ENCODE peak calls at places on chromosomes 12 and 14, in eight cellular contexts. One of them, this sample, is unnamed.

GRCh38 chr12:15644700-15645099 is 144.5 kb downstream of the EPS8 start:
- DNase-seq in T-helper 17 cell: no peak
- DNase-seq in left colon: no peak
- DNase-seq in stimulated activated CD8-positive, alpha-beta memory T cell treated with anti-CD3 and anti-CD28 coated beads, Interleukin-4, amount 100 ng/mL, for 24 hours: no peak
- DNase-seq in HTR-8/SVneo: no peak
- DNase-seq in ovary: no peak
- DNase-seq in cardiac fibroblast: no peak
- DNase-seq in NCI-H524 treated with DMSO at 0.1 percent for 48 hours: no peak
- DNase-seq in this sample: no peak

GRCh38 chr14:72962829-72963312 is 36.6 kb downstream of the DCAF4 start:
- DNase-seq in T-helper 17 cell: no peak
- DNase-seq in left colon: no peak
- DNase-seq in stimulated activated CD8-positive, alpha-beta memory T cell treated with anti-CD3 and anti-CD28 coated beads, Interleukin-4, amount 100 ng/mL, for 24 hours: no peak
- DNase-seq in HTR-8/SVneo: peak
- DNase-seq in ovary: no peak
- DNase-seq in cardiac fibroblast: peak
- DNase-seq in NCI-H524 treated with DMSO at 0.1 percent for 48 hours: peak
- DNase-seq in this sample: peak

GRCh38 chr12:58922849-58923248 is 2.5 kb upstream of the LRIG3 start:
- DNase-seq in T-helper 17 cell: no peak
- DNase-seq in left colon: no peak
- DNase-seq in stimulated activated CD8-positive, alpha-beta memory T cell treated with anti-CD3 and anti-CD28 coated beads, Interleukin-4, amount 100 ng/mL, for 24 hours: no peak
- DNase-seq in HTR-8/SVneo: no peak
- DNase-seq in ovary: no peak
- DNase-seq in cardiac fibroblast: peak
- DNase-seq in NCI-H524 treated with DMSO at 0.1 percent for 48 hours: no peak
- DNase-seq in this sample: no peak

GRCh38 chr12:63922446-63922845 is 77.9 kb downstream of the SRGAP1 start:
- DNase-seq in T-helper 17 cell: no peak
- DNase-seq in left colon: no peak
- DNase-seq in stimulated activated CD8-positive, alpha-beta memory T cell treated with anti-CD3 and anti-CD28 coated beads, Interleukin-4, amount 100 ng/mL, for 24 hours: no peak
- DNase-seq in HTR-8/SVneo: no peak
- DNase-seq in ovary: no peak
- DNase-seq in cardiac fibroblast: peak
- DNase-seq in NCI-H524 treated with DMSO at 0.1 percent for 48 hours: no peak
- DNase-seq in this sample: no peak

GRCh38 chr14:58647777-58648176 is 10.0 kb downstream of the DACT1 start:
- DNase-seq in T-helper 17 cell: no peak
- DNase-seq in left colon: no peak
- DNase-seq in stimulated activated CD8-positive, alpha-beta memory T cell treated with anti-CD3 and anti-CD28 coated beads, Interleukin-4, amount 100 ng/mL, for 24 hours: no peak
- DNase-seq in HTR-8/SVneo: no peak
- DNase-seq in ovary: no peak
- DNase-seq in cardiac fibroblast: no peak
- DNase-seq in NCI-H524 treated with DMSO at 0.1 percent for 48 hours: no peak
- DNase-seq in this sample: no peak

GRCh38 chr14:23361320-23361719 is 3.7 kb downstream of the EFS start:
- DNase-seq in T-helper 17 cell: no peak
- DNase-seq in left colon: no peak
- DNase-seq in stimulated activated CD8-positive, alpha-beta memory T cell treated with anti-CD3 and anti-CD28 coated beads, Interleukin-4, amount 100 ng/mL, for 24 hours: no peak
- DNase-seq in HTR-8/SVneo: no peak
- DNase-seq in ovary: no peak
- DNase-seq in cardiac fibroblast: peak
- DNase-seq in NCI-H524 treated with DMSO at 0.1 percent for 48 hours: no peak
- DNase-seq in this sample: no peak

GRCh38 chr14:38788060-38788459 is 315.0 kb downstream of the SEC23A start:
- DNase-seq in T-helper 17 cell: no peak
- DNase-seq in left colon: no peak
- DNase-seq in stimulated activated CD8-positive, alpha-beta memory T cell treated with anti-CD3 and anti-CD28 coated beads, Interleukin-4, amount 100 ng/mL, for 24 hours: no peak
- DNase-seq in HTR-8/SVneo: no peak
- DNase-seq in ovary: no peak
- DNase-seq in cardiac fibroblast: no peak
- DNase-seq in NCI-H524 treated with DMSO at 0.1 percent for 48 hours: no peak
- DNase-seq in this sample: no peak

GRCh38 chr12:30826276-30826675 is 71.5 kb upstream of the CAPRIN2 start:
- DNase-seq in T-helper 17 cell: no peak
- DNase-seq in left colon: no peak
- DNase-seq in stimulated activated CD8-positive, alpha-beta memory T cell treated with anti-CD3 and anti-CD28 coated beads, Interleukin-4, amount 100 ng/mL, for 24 hours: no peak
- DNase-seq in HTR-8/SVneo: no peak
- DNase-seq in ovary: no peak
- DNase-seq in cardiac fibroblast: no peak
- DNase-seq in NCI-H524 treated with DMSO at 0.1 percent for 48 hours: no peak
- DNase-seq in this sample: no peak

GRCh38 chr12:56315256-56315625 is 547 bp downstream of the CNPY2 start:
- DNase-seq in T-helper 17 cell: no peak
- DNase-seq in left colon: no peak
- DNase-seq in stimulated activated CD8-positive, alpha-beta memory T cell treated with anti-CD3 and anti-CD28 coated beads, Interleukin-4, amount 100 ng/mL, for 24 hours: no peak
- DNase-seq in HTR-8/SVneo: no peak
- DNase-seq in ovary: no peak
- DNase-seq in cardiac fibroblast: no peak
- DNase-seq in NCI-H524 treated with DMSO at 0.1 percent for 48 hours: no peak
- DNase-seq in this sample: peak

GRCh38 chr14:95226801-95227200 is 69.5 kb upstream of the DICER1 start:
- DNase-seq in T-helper 17 cell: no peak
- DNase-seq in left colon: no peak
- DNase-seq in stimulated activated CD8-positive, alpha-beta memory T cell treated with anti-CD3 and anti-CD28 coated beads, Interleukin-4, amount 100 ng/mL, for 24 hours: no peak
- DNase-seq in HTR-8/SVneo: no peak
- DNase-seq in ovary: no peak
- DNase-seq in cardiac fibroblast: no peak
- DNase-seq in NCI-H524 treated with DMSO at 0.1 percent for 48 hours: no peak
- DNase-seq in this sample: no peak

GRCh38 chr12:118137148-118137678 is 1.3 kb downstream of the PEBP1 start:
- DNase-seq in T-helper 17 cell: no peak
- DNase-seq in left colon: no peak
- DNase-seq in stimulated activated CD8-positive, alpha-beta memory T cell treated with anti-CD3 and anti-CD28 coated beads, Interleukin-4, amount 100 ng/mL, for 24 hours: no peak
- DNase-seq in HTR-8/SVneo: no peak
- DNase-seq in ovary: no peak
- DNase-seq in cardiac fibroblast: no peak
- DNase-seq in NCI-H524 treated with DMSO at 0.1 percent for 48 hours: no peak
- DNase-seq in this sample: no peak

GRCh38 chr12:130981156-130981789 is 27.6 kb downstream of the ADGRD1 start:
- DNase-seq in T-helper 17 cell: no peak
- DNase-seq in left colon: peak
- DNase-seq in stimulated activated CD8-positive, alpha-beta memory T cell treated with anti-CD3 and anti-CD28 coated beads, Interleukin-4, amount 100 ng/mL, for 24 hours: no peak
- DNase-seq in HTR-8/SVneo: no peak
- DNase-seq in ovary: no peak
- DNase-seq in cardiac fibroblast: no peak
- DNase-seq in NCI-H524 treated with DMSO at 0.1 percent for 48 hours: no peak
- DNase-seq in this sample: no peak

GRCh38 chr12:59595557-59596231 is at the start of gene SLC16A7:
- DNase-seq in T-helper 17 cell: peak
- DNase-seq in left colon: peak
- DNase-seq in stimulated activated CD8-positive, alpha-beta memory T cell treated with anti-CD3 and anti-CD28 coated beads, Interleukin-4, amount 100 ng/mL, for 24 hours: peak
- DNase-seq in HTR-8/SVneo: peak
- DNase-seq in ovary: peak
- DNase-seq in cardiac fibroblast: peak
- DNase-seq in NCI-H524 treated with DMSO at 0.1 percent for 48 hours: peak
- DNase-seq in this sample: peak

GRCh38 chr12:27237790-27238771 is 6.0 kb upstream of the STK38L start:
- DNase-seq in T-helper 17 cell: no peak
- DNase-seq in left colon: no peak
- DNase-seq in stimulated activated CD8-positive, alpha-beta memory T cell treated with anti-CD3 and anti-CD28 coated beads, Interleukin-4, amount 100 ng/mL, for 24 hours: no peak
- DNase-seq in HTR-8/SVneo: no peak
- DNase-seq in ovary: no peak
- DNase-seq in cardiac fibroblast: peak
- DNase-seq in NCI-H524 treated with DMSO at 0.1 percent for 48 hours: no peak
- DNase-seq in this sample: no peak

GRCh38 chr12:92105676-92106075 is 40.0 kb downstream of the BTG1 start:
- DNase-seq in T-helper 17 cell: no peak
- DNase-seq in left colon: no peak
- DNase-seq in stimulated activated CD8-positive, alpha-beta memory T cell treated with anti-CD3 and anti-CD28 coated beads, Interleukin-4, amount 100 ng/mL, for 24 hours: no peak
- DNase-seq in HTR-8/SVneo: no peak
- DNase-seq in ovary: no peak
- DNase-seq in cardiac fibroblast: no peak
- DNase-seq in NCI-H524 treated with DMSO at 0.1 percent for 48 hours: no peak
- DNase-seq in this sample: no peak

GRCh38 chr12:120093592-120094355 is 22.8 kb downstream of the RAB35 start:
- DNase-seq in T-helper 17 cell: no peak
- DNase-seq in left colon: no peak
- DNase-seq in stimulated activated CD8-positive, alpha-beta memory T cell treated with anti-CD3 and anti-CD28 coated beads, Interleukin-4, amount 100 ng/mL, for 24 hours: no peak
- DNase-seq in HTR-8/SVneo: no peak
- DNase-seq in ovary: no peak
- DNase-seq in cardiac fibroblast: no peak
- DNase-seq in NCI-H524 treated with DMSO at 0.1 percent for 48 hours: no peak
- DNase-seq in this sample: no peak

GRCh38 chr12:5210918-5211290 is 167.2 kb downstream of the KCNA5 start:
- DNase-seq in T-helper 17 cell: no peak
- DNase-seq in left colon: no peak
- DNase-seq in stimulated activated CD8-positive, alpha-beta memory T cell treated with anti-CD3 and anti-CD28 coated beads, Interleukin-4, amount 100 ng/mL, for 24 hours: no peak
- DNase-seq in HTR-8/SVneo: no peak
- DNase-seq in ovary: no peak
- DNase-seq in cardiac fibroblast: no peak
- DNase-seq in NCI-H524 treated with DMSO at 0.1 percent for 48 hours: no peak
- DNase-seq in this sample: no peak

GRCh38 chr14:95510804-95511203 is 5.6 kb downstream of the SYNE3 start:
- DNase-seq in T-helper 17 cell: no peak
- DNase-seq in left colon: no peak
- DNase-seq in stimulated activated CD8-positive, alpha-beta memory T cell treated with anti-CD3 and anti-CD28 coated beads, Interleukin-4, amount 100 ng/mL, for 24 hours: no peak
- DNase-seq in HTR-8/SVneo: no peak
- DNase-seq in ovary: no peak
- DNase-seq in cardiac fibroblast: no peak
- DNase-seq in NCI-H524 treated with DMSO at 0.1 percent for 48 hours: no peak
- DNase-seq in this sample: no peak

GRCh38 chr12:9331218-9331626 is 123.0 kb upstream of the PZP start:
- DNase-seq in T-helper 17 cell: peak
- DNase-seq in left colon: no peak
- DNase-seq in stimulated activated CD8-positive, alpha-beta memory T cell treated with anti-CD3 and anti-CD28 coated beads, Interleukin-4, amount 100 ng/mL, for 24 hours: peak
- DNase-seq in HTR-8/SVneo: peak
- DNase-seq in ovary: peak
- DNase-seq in cardiac fibroblast: peak
- DNase-seq in NCI-H524 treated with DMSO at 0.1 percent for 48 hours: no peak
- DNase-seq in this sample: peak

GRCh38 chr14:63387691-63388090 is 69.0 kb upstream of the GPHB5 start:
- DNase-seq in T-helper 17 cell: no peak
- DNase-seq in left colon: no peak
- DNase-seq in stimulated activated CD8-positive, alpha-beta memory T cell treated with anti-CD3 and anti-CD28 coated beads, Interleukin-4, amount 100 ng/mL, for 24 hours: no peak
- DNase-seq in HTR-8/SVneo: no peak
- DNase-seq in ovary: no peak
- DNase-seq in cardiac fibroblast: no peak
- DNase-seq in NCI-H524 treated with DMSO at 0.1 percent for 48 hours: no peak
- DNase-seq in this sample: no peak

GRCh38 chr12:67271976-67272375 is 2.8 kb downstream of the CAND1 start:
- DNase-seq in T-helper 17 cell: no peak
- DNase-seq in left colon: no peak
- DNase-seq in stimulated activated CD8-positive, alpha-beta memory T cell treated with anti-CD3 and anti-CD28 coated beads, Interleukin-4, amount 100 ng/mL, for 24 hours: no peak
- DNase-seq in HTR-8/SVneo: no peak
- DNase-seq in ovary: no peak
- DNase-seq in cardiac fibroblast: peak
- DNase-seq in NCI-H524 treated with DMSO at 0.1 percent for 48 hours: no peak
- DNase-seq in this sample: no peak

GRCh38 chr12:84128117-84128991 is 784.2 kb downstream of the SLC6A15 start:
- DNase-seq in T-helper 17 cell: no peak
- DNase-seq in left colon: no peak
- DNase-seq in stimulated activated CD8-positive, alpha-beta memory T cell treated with anti-CD3 and anti-CD28 coated beads, Interleukin-4, amount 100 ng/mL, for 24 hours: no peak
- DNase-seq in HTR-8/SVneo: no peak
- DNase-seq in ovary: no peak
- DNase-seq in cardiac fibroblast: no peak
- DNase-seq in NCI-H524 treated with DMSO at 0.1 percent for 48 hours: peak
- DNase-seq in this sample: no peak

GRCh38 chr14:92441751-92442477 is 71.7 kb upstream of the RIN3 start:
- DNase-seq in T-helper 17 cell: no peak
- DNase-seq in left colon: no peak
- DNase-seq in stimulated activated CD8-positive, alpha-beta memory T cell treated with anti-CD3 and anti-CD28 coated beads, Interleukin-4, amount 100 ng/mL, for 24 hours: no peak
- DNase-seq in HTR-8/SVneo: no peak
- DNase-seq in ovary: no peak
- DNase-seq in cardiac fibroblast: no peak
- DNase-seq in NCI-H524 treated with DMSO at 0.1 percent for 48 hours: no peak
- DNase-seq in this sample: no peak

GRCh38 chr12:724194-724855 is 28.1 kb upstream of the WNK1 start:
- DNase-seq in T-helper 17 cell: peak
- DNase-seq in left colon: no peak
- DNase-seq in stimulated activated CD8-positive, alpha-beta memory T cell treated with anti-CD3 and anti-CD28 coated beads, Interleukin-4, amount 100 ng/mL, for 24 hours: no peak
- DNase-seq in HTR-8/SVneo: no peak
- DNase-seq in ovary: no peak
- DNase-seq in cardiac fibroblast: no peak
- DNase-seq in NCI-H524 treated with DMSO at 0.1 percent for 48 hours: no peak
- DNase-seq in this sample: no peak

GRCh38 chr14:92022036-92022435 is 17.8 kb downstream of the TRIP11 start:
- DNase-seq in T-helper 17 cell: no peak
- DNase-seq in left colon: no peak
- DNase-seq in stimulated activated CD8-positive, alpha-beta memory T cell treated with anti-CD3 and anti-CD28 coated beads, Interleukin-4, amount 100 ng/mL, for 24 hours: no peak
- DNase-seq in HTR-8/SVneo: no peak
- DNase-seq in ovary: no peak
- DNase-seq in cardiac fibroblast: no peak
- DNase-seq in NCI-H524 treated with DMSO at 0.1 percent for 48 hours: no peak
- DNase-seq in this sample: no peak

GRCh38 chr12:123713398-123714301 is 1.5 kb downstream of the ATP6V0A2 start:
- DNase-seq in T-helper 17 cell: no peak
- DNase-seq in left colon: peak
- DNase-seq in stimulated activated CD8-positive, alpha-beta memory T cell treated with anti-CD3 and anti-CD28 coated beads, Interleukin-4, amount 100 ng/mL, for 24 hours: no peak
- DNase-seq in HTR-8/SVneo: no peak
- DNase-seq in ovary: no peak
- DNase-seq in cardiac fibroblast: peak
- DNase-seq in NCI-H524 treated with DMSO at 0.1 percent for 48 hours: no peak
- DNase-seq in this sample: peak

GRCh38 chr12:15423629-15424028 is 101.3 kb downstream of the PTPRO start:
- DNase-seq in T-helper 17 cell: no peak
- DNase-seq in left colon: no peak
- DNase-seq in stimulated activated CD8-positive, alpha-beta memory T cell treated with anti-CD3 and anti-CD28 coated beads, Interleukin-4, amount 100 ng/mL, for 24 hours: no peak
- DNase-seq in HTR-8/SVneo: no peak
- DNase-seq in ovary: no peak
- DNase-seq in cardiac fibroblast: no peak
- DNase-seq in NCI-H524 treated with DMSO at 0.1 percent for 48 hours: no peak
- DNase-seq in this sample: no peak

GRCh38 chr12:62730649-62731377 is 204.1 kb downstream of the PPM1H start:
- DNase-seq in T-helper 17 cell: no peak
- DNase-seq in left colon: no peak
- DNase-seq in stimulated activated CD8-positive, alpha-beta memory T cell treated with anti-CD3 and anti-CD28 coated beads, Interleukin-4, amount 100 ng/mL, for 24 hours: no peak
- DNase-seq in HTR-8/SVneo: peak
- DNase-seq in ovary: no peak
- DNase-seq in cardiac fibroblast: peak
- DNase-seq in NCI-H524 treated with DMSO at 0.1 percent for 48 hours: no peak
- DNase-seq in this sample: no peak

GRCh38 chr14:45089813-45090212 is 5.9 kb downstream of the PRPF39 start:
- DNase-seq in T-helper 17 cell: no peak
- DNase-seq in left colon: no peak
- DNase-seq in stimulated activated CD8-positive, alpha-beta memory T cell treated with anti-CD3 and anti-CD28 coated beads, Interleukin-4, amount 100 ng/mL, for 24 hours: no peak
- DNase-seq in HTR-8/SVneo: no peak
- DNase-seq in ovary: no peak
- DNase-seq in cardiac fibroblast: no peak
- DNase-seq in NCI-H524 treated with DMSO at 0.1 percent for 48 hours: no peak
- DNase-seq in this sample: no peak

GRCh38 chr14:35403085-35403396 is 1.5 kb downstream of the NFKBIA start:
- DNase-seq in T-helper 17 cell: no peak
- DNase-seq in left colon: no peak
- DNase-seq in stimulated activated CD8-positive, alpha-beta memory T cell treated with anti-CD3 and anti-CD28 coated beads, Interleukin-4, amount 100 ng/mL, for 24 hours: peak
- DNase-seq in HTR-8/SVneo: no peak
- DNase-seq in ovary: peak
- DNase-seq in cardiac fibroblast: peak
- DNase-seq in NCI-H524 treated with DMSO at 0.1 percent for 48 hours: no peak
- DNase-seq in this sample: peak

GRCh38 chr12:85920324-85920947 is 46.3 kb downstream of the NTS start:
- DNase-seq in T-helper 17 cell: no peak
- DNase-seq in left colon: no peak
- DNase-seq in stimulated activated CD8-positive, alpha-beta memory T cell treated with anti-CD3 and anti-CD28 coated beads, Interleukin-4, amount 100 ng/mL, for 24 hours: no peak
- DNase-seq in HTR-8/SVneo: peak
- DNase-seq in ovary: no peak
- DNase-seq in cardiac fibroblast: peak
- DNase-seq in NCI-H524 treated with DMSO at 0.1 percent for 48 hours: no peak
- DNase-seq in this sample: no peak

GRCh38 chr12:13342971-13343370 is 146.4 kb downstream of the EMP1 start:
- DNase-seq in T-helper 17 cell: no peak
- DNase-seq in left colon: no peak
- DNase-seq in stimulated activated CD8-positive, alpha-beta memory T cell treated with anti-CD3 and anti-CD28 coated beads, Interleukin-4, amount 100 ng/mL, for 24 hours: no peak
- DNase-seq in HTR-8/SVneo: no peak
- DNase-seq in ovary: no peak
- DNase-seq in cardiac fibroblast: no peak
- DNase-seq in NCI-H524 treated with DMSO at 0.1 percent for 48 hours: no peak
- DNase-seq in this sample: no peak

GRCh38 chr12:116121453-116121871 is 156.0 kb downstream of the MED13L start:
- DNase-seq in T-helper 17 cell: no peak
- DNase-seq in left colon: no peak
- DNase-seq in stimulated activated CD8-positive, alpha-beta memory T cell treated with anti-CD3 and anti-CD28 coated beads, Interleukin-4, amount 100 ng/mL, for 24 hours: no peak
- DNase-seq in HTR-8/SVneo: no peak
- DNase-seq in ovary: no peak
- DNase-seq in cardiac fibroblast: peak
- DNase-seq in NCI-H524 treated with DMSO at 0.1 percent for 48 hours: no peak
- DNase-seq in this sample: no peak

GRCh38 chr14:36506732-36507614 is 13.1 kb downstream of the NKX2-1 start:
- DNase-seq in T-helper 17 cell: no peak
- DNase-seq in left colon: no peak
- DNase-seq in stimulated activated CD8-positive, alpha-beta memory T cell treated with anti-CD3 and anti-CD28 coated beads, Interleukin-4, amount 100 ng/mL, for 24 hours: no peak
- DNase-seq in HTR-8/SVneo: no peak
- DNase-seq in ovary: no peak
- DNase-seq in cardiac fibroblast: no peak
- DNase-seq in NCI-H524 treated with DMSO at 0.1 percent for 48 hours: peak
- DNase-seq in this sample: no peak